ENCODE peak calls at places on chromosomes 7 and 10, in six cellular contexts. Q is RKO, O is PC-9, H is cardiac muscle cell, I is iPS-NIHi11, B is neural progenitor cell. G is an unnamed sample.

GRCh38 chr10:6958723-6959122 is 378.6 kb upstream of the PRKCQ start:
- DNase-seq in I (no peak), Q (no peak), O (no peak), B (no peak), H (no peak), G (no peak)

GRCh38 chr7:22821702-22822485 is 755 bp downstream of the TOMM7 start:
- DNase-seq in I (no peak), H (peak), Q (peak), B (peak), O (peak), G (no peak)

GRCh38 chr7:68276725-68277124 is 1280.1 kb downstream of the TYW1 start:
- DNase-seq in O (no peak), I (no peak), B (no peak), Q (no peak), H (no peak), G (no peak)

GRCh38 chr10:58189269-58189668 is 78.4 kb downstream of the IPMK start:
- DNase-seq in B (no peak), O (peak), I (peak), H (peak), Q (no peak), G (peak)

GRCh38 chr10:114458955-114459354 is 54.7 kb upstream of the AFAP1L2 start:
- DNase-seq in H (peak), I (peak), O (no peak), B (peak), Q (peak), G (peak)

GRCh38 chr7:746074-747061 is 19.3 kb upstream of the PRKAR1B start:
- DNase-seq in Q (no peak), I (no peak), B (no peak), H (no peak), O (no peak), G (no peak)

GRCh38 chr10:124952123-124952522 is 10.2 kb downstream of the ZRANB1 start:
- DNase-seq in B (no peak), I (no peak), H (no peak), Q (no peak), O (no peak), G (no peak)

GRCh38 chr10:36781570-36781969 is 343.8 kb upstream of the ANKRD30A start:
- DNase-seq in H (no peak), Q (no peak), B (no peak), O (no peak), I (no peak), G (no peak)

GRCh38 chr10:48577158-48577557 is 27.7 kb downstream of the ARHGAP22 start:
- DNase-seq in B (no peak), Q (no peak), O (no peak), H (no peak), I (no peak), G (no peak)

GRCh38 chr7:101947899-101948298 is 130.5 kb downstream of the CUX1 start:
- DNase-seq in O (no peak), H (peak), B (no peak), Q (no peak), I (no peak), G (peak)

GRCh38 chr10:6579904-6580278 is at the start of gene PRKCQ:
- DNase-seq in Q (peak), H (peak), O (no peak), I (no peak), B (no peak), G (no peak)

GRCh38 chr7:129872054-129872453 is 80.7 kb downstream of the UBE2H start:
- DNase-seq in B (no peak), I (no peak), H (no peak), O (no peak), Q (peak), G (no peak)

GRCh38 chr7:136114966-136115762 is 138.0 kb upstream of the MTPN start:
- DNase-seq in Q (peak), I (peak), B (peak), H (peak), O (peak), G (peak)

GRCh38 chr10:62082729-62083412 is 181.4 kb downstream of the ARID5B start:
- DNase-seq in O (no peak), Q (no peak), I (no peak), B (no peak), H (peak), G (peak)

GRCh38 chr10:73096041-73096451 is 620 bp downstream of the P4HA1 start:
- DNase-seq in H (peak), O (peak), Q (peak), I (peak), B (peak), G (peak)

GRCh38 chr10:11512596-11512995 is 98.9 kb downstream of the USP6NL start:
- DNase-seq in H (no peak), I (no peak), O (no peak), Q (no peak), B (no peak), G (no peak)

GRCh38 chr10:34918060-34918840 is 103.2 kb upstream of the PARD3 start:
- DNase-seq in H (no peak), B (no peak), Q (no peak), O (no peak), I (no peak), G (no peak)

GRCh38 chr10:112813866-112814596 is 136.0 kb upstream of the TCF7L2 start:
- DNase-seq in H (no peak), Q (no peak), O (no peak), I (no peak), B (no peak), G (no peak)

GRCh38 chr10:13709931-13710690 is 123.3 kb downstream of the PRPF18 start:
- DNase-seq in H (peak), I (no peak), B (no peak), Q (no peak), O (no peak), G (no peak)

GRCh38 chr7:22219739-22220493 is 137.0 kb downstream of the RAPGEF5 start:
- DNase-seq in Q (no peak), O (no peak), B (no peak), H (peak), I (no peak), G (peak)

GRCh38 chr10:12018438-12019342 is 23.9 kb downstream of the UPF2 start:
- DNase-seq in Q (no peak), I (no peak), O (no peak), H (peak), B (no peak), G (no peak)

GRCh38 chr7:117995850-117996650 is 122.8 kb upstream of the CTTNBP2 start:
- DNase-seq in B (no peak), Q (peak), O (no peak), H (no peak), I (no peak), G (peak)

GRCh38 chr10:87845624-87846377 is 17.5 kb downstream of the KLLN start:
- DNase-seq in H (peak), I (no peak), B (peak), O (peak), Q (peak), G (peak)

GRCh38 chr10:11236234-11236633 is 218.6 kb downstream of the CELF2 start:
- DNase-seq in H (no peak), I (no peak), Q (no peak), O (no peak), B (no peak), G (no peak)

G was measured in brain microvascular endothelial cell.